ENCODE peak calls at places on chromosome X, in five cellular contexts. S is NCI-H1417; X is CD8-positive, alpha-beta T cell; L is aorta; A is CD8-positive, alpha-beta memory T cell. H is an unnamed sample.

GRCh38 chrX:151402719-151403390 is 5.8 kb downstream of the VMA21 start:
- DNase-seq in X (no peak), A (no peak), L (no peak), S (peak), H (peak)

GRCh38 chrX:81195712-81196111 is 6.0 kb downstream of the HMGN5 start:
- DNase-seq in L (peak), S (peak), X (peak), A (peak), H (peak)

GRCh38 chrX:80751456-80751855 is 58.2 kb downstream of the BRWD3 start:
- DNase-seq in S (no peak), A (no peak), X (no peak), L (no peak), H (no peak)

GRCh38 chrX:111352424-111352823 is 59.6 kb downstream of the DCX start:
- DNase-seq in L (peak), A (no peak), S (no peak), X (no peak), H (no peak)

GRCh38 chrX:107599371-107599970 is 28.8 kb upstream of the PRPS1 start:
- DNase-seq in A (no peak), X (no peak), S (no peak), L (no peak), H (peak)

GRCh38 chrX:71992711-71993110 is 82.1 kb downstream of the NHSL2 start:
- DNase-seq in S (no peak), X (peak), A (peak), L (no peak), H (no peak)

GRCh38 chrX:15607067-15607466 is 6.3 kb upstream of the ACE2 start:
- DNase-seq in X (no peak), L (no peak), S (no peak), A (no peak), H (no peak)

GRCh38 chrX:76279007-76279406 is 106.1 kb downstream of the PBDC1 start:
- DNase-seq in A (peak), X (peak), L (no peak), S (peak), H (peak)

GRCh38 chrX:97416461-97416860 is 532.8 kb downstream of the RPA4 start:
- DNase-seq in L (no peak), X (no peak), S (no peak), A (no peak), H (no peak)

GRCh38 chrX:74251006-74251930 is 52.7 kb upstream of the ZCCHC13 start:
- DNase-seq in L (no peak), S (no peak), A (no peak), X (no peak), H (no peak)

GRCh38 chrX:19715711-19716638 is 171.4 kb downstream of the SH3KBP1 start:
- DNase-seq in X (no peak), A (no peak), S (no peak), L (no peak), H (no peak)

GRCh38 chrX:103628386-103629290 is at the start of gene TCEAL1:
- DNase-seq in L (peak), S (peak), X (peak), A (peak), H (peak)

GRCh38 chrX:49930046-49930445 is 7.7 kb downstream of the CLCN5 start:
- DNase-seq in X (no peak), L (no peak), A (no peak), S (no peak), H (no peak)